ENCODE peak calls at places on chromosomes 1 and 21, in six cellular contexts. L, O, B, V, K and D are unnamed samples.
A peak's percentile ranks its signal among the peaks of the same experiment; 100 is the strongest.

GRCh38 chr1:20083178-20083944 is 13.4 kb downstream of the PLA2G5 start:
- DNase-seq in K (no peak), B (no peak), O (no peak), V (no peak), L (no peak), D (no peak)

GRCh38 chr1:243799908-243800307 is 50.1 kb downstream of the AKT3 start:
- DNase-seq in L (no peak), V (no peak), O (no peak), B (peak; percentile 15), K (peak; percentile 22), D (no peak)

GRCh38 chr1:205791568-205792180 is 16.4 kb upstream of the RAB29 start:
- DNase-seq in B (no peak), V (peak; percentile 30), L (no peak), O (peak; percentile 60), K (peak; percentile 82), D (no peak)

GRCh38 chr1:170599033-170599432 is 64.9 kb upstream of the PRRX1 start:
- DNase-seq in B (no peak), V (no peak), L (no peak), K (no peak), O (no peak), D (no peak)

GRCh38 chr1:182147136-182147815 is 85.8 kb upstream of the ZNF648 start:
- DNase-seq in B (no peak), V (no peak), L (no peak), O (peak; percentile 95), K (no peak), D (peak; percentile 54)

GRCh38 chr21:27513825-27514224 is 546.9 kb upstream of the ADAMTS5 start:
- DNase-seq in V (no peak), K (no peak), L (no peak), O (no peak), B (no peak), D (no peak)

GRCh38 chr1:117069220-117069844 is 9.2 kb downstream of the TTF2 start:
- DNase-seq in K (no peak), B (no peak), L (no peak), V (no peak), O (no peak), D (no peak)

GRCh38 chr1:11804666-11805453 is 904 bp downstream of the MTHFR start:
- DNase-seq in O (peak; percentile 20), B (peak; percentile 37), K (peak; percentile 42), L (no peak), V (no peak), D (no peak)

GRCh38 chr1:232322162-232322734 is 307.7 kb downstream of the SIPA1L2 start:
- DNase-seq in K (no peak), O (no peak), B (no peak), L (no peak), V (no peak), D (no peak)

GRCh38 chr1:20848162-20848561 is 61.1 kb upstream of the HP1BP3 start:
- DNase-seq in O (no peak), B (no peak), L (no peak), V (no peak), K (no peak), D (no peak)

GRCh38 chr1:157566484-157567300 is 14.4 kb upstream of the FCRL5 start:
- DNase-seq in B (no peak), L (no peak), V (no peak), K (no peak), O (peak; percentile 47), D (no peak)